ENCODE peak calls at places on chromosomes 1 and 21, in ten cellular contexts. W is stomach, L is psoas muscle, B is Peyer's patch, T is colonic mucosa, R is nephron progenitor cell, C is AG04450, N is GM23338, H is fibroblast of lung, V is fibroblast of villous mesenchyme. U is an unnamed sample.

GRCh38 chr1:24724345-24725208 is 20.7 kb upstream of the CLIC4 start:
- DNase-seq in B (no peak), C (no peak), R (peak; percentile 61), V (peak; percentile 84), W (peak; percentile 67), N (peak; percentile 58), T (no peak), L (no peak), H (peak; percentile 84), U (no peak)

GRCh38 chr1:213162338-213162737 is 111.3 kb downstream of the RPS6KC1 start:
- DNase-seq in V (peak; percentile 72), L (no peak), H (peak; percentile 59), B (no peak), T (no peak), C (no peak), R (no peak), N (no peak), W (no peak), U (no peak)

GRCh38 chr1:234265321-234265720 is 107.9 kb upstream of the COA6 start:
- DNase-seq in V (no peak), B (no peak), T (no peak), W (no peak), N (no peak), H (no peak), C (no peak), L (no peak), R (no peak), U (no peak)

GRCh38 chr1:53603431-53603830 is 135.5 kb downstream of the GLIS1 start:
- DNase-seq in T (no peak), L (no peak), R (no peak), N (no peak), W (no peak), V (no peak), C (no peak), H (no peak), B (no peak), U (no peak)

GRCh38 chr1:182622795-182623528 is 18.8 kb upstream of the RGS16 start:
- DNase-seq in H (no peak), V (peak; percentile 19), W (no peak), L (no peak), N (no peak), C (no peak), R (no peak), B (no peak), T (no peak), U (no peak)

GRCh38 chr1:26771643-26772321 is 16.0 kb upstream of the PIGV start:
- DNase-seq in C (peak; percentile 93), T (peak; percentile 28), N (no peak), W (no peak), L (peak; percentile 62), H (peak; percentile 98), B (no peak), R (no peak), V (peak; percentile 99), U (no peak)

GRCh38 chr1:203072911-203073310 is 12.9 kb downstream of the MYOG start:
- DNase-seq in W (no peak), V (no peak), C (no peak), H (peak; percentile 12), B (no peak), N (no peak), R (no peak), L (no peak), T (no peak), U (no peak)

GRCh38 chr1:103523346-103523745 is 2.2 kb upstream of the RNPC3 start:
- DNase-seq in N (no peak), V (no peak), B (no peak), C (no peak), R (no peak), T (no peak), H (no peak), L (no peak), W (no peak), U (no peak)

GRCh38 chr1:207355060-207355459 is 33.6 kb downstream of the CD55 start:
- DNase-seq in W (no peak), N (no peak), T (no peak), H (no peak), R (no peak), B (no peak), V (no peak), C (no peak), L (no peak), U (no peak)

GRCh38 chr1:157301477-157302198 is 163.4 kb upstream of the ETV3 start:
- DNase-seq in V (no peak), N (no peak), W (no peak), H (no peak), T (no peak), C (no peak), B (no peak), R (no peak), L (no peak), U (no peak)

GRCh38 chr1:217911908-217912307 is 280.8 kb downstream of the SPATA17 start:
- DNase-seq in B (no peak), H (no peak), L (no peak), C (no peak), T (no peak), W (no peak), N (peak; percentile 74), R (no peak), V (no peak), U (no peak)

GRCh38 chr1:208081972-208082371 is 162.2 kb downstream of the PLXNA2 start:
- DNase-seq in H (peak; percentile 16), T (no peak), V (no peak), W (no peak), L (no peak), C (no peak), N (peak; percentile 52), B (no peak), R (peak; percentile 59), U (no peak)

GRCh38 chr1:66777846-66778245 is 23.2 kb downstream of the INSL5 start:
- DNase-seq in W (no peak), B (no peak), V (no peak), H (no peak), N (no peak), C (no peak), R (no peak), T (no peak), L (no peak), U (no peak)

GRCh38 chr21:43933680-43934079 is 68.7 kb downstream of the AGPAT3 start:
- DNase-seq in R (no peak), V (no peak), L (peak; percentile 45), T (no peak), C (no peak), B (no peak), N (no peak), W (no peak), H (no peak), U (no peak)

GRCh38 chr1:194155962-194156361 is 969.5 kb upstream of the B3GALT2 start:
- DNase-seq in N (no peak), W (no peak), L (no peak), B (no peak), C (no peak), V (no peak), H (no peak), T (no peak), R (no peak), U (no peak)

GRCh38 chr1:194161591-194161990 is 975.2 kb upstream of the B3GALT2 start:
- DNase-seq in B (no peak), L (no peak), H (peak; percentile 14), V (no peak), W (no peak), N (no peak), T (no peak), C (no peak), R (no peak), U (no peak)

GRCh38 chr1:194164755-194165154 is 978.3 kb upstream of the B3GALT2 start:
- DNase-seq in V (no peak), H (no peak), W (no peak), R (no peak), N (no peak), L (no peak), B (no peak), C (no peak), T (no peak), U (no peak)

GRCh38 chr1:194159941-194160340 is 973.5 kb upstream of the B3GALT2 start:
- DNase-seq in R (no peak), L (no peak), V (no peak), B (no peak), H (peak; percentile 9), T (no peak), C (no peak), W (no peak), N (peak; percentile 17), U (no peak)
- TF ChIP-seq CTCF in R (no peak), L (no peak), V (no peak), B (no peak), H (no peak), T (no peak), C (peak; percentile 27), W (no peak), N (peak; percentile 34), U (no peak)

GRCh38 chr1:155057788-155058211 is 5.7 kb upstream of the EFNA4 start:
- DNase-seq in T (no peak), B (no peak), N (peak; percentile 57), W (no peak), L (no peak), V (no peak), H (no peak), R (no peak), C (no peak), U (no peak)
- TF ChIP-seq CTCF in T (no peak), B (no peak), N (peak; percentile 36), W (no peak), L (no peak), V (peak; percentile 12), H (no peak), R (no peak), C (peak; percentile 14), U (peak; percentile 35)

DNA sequence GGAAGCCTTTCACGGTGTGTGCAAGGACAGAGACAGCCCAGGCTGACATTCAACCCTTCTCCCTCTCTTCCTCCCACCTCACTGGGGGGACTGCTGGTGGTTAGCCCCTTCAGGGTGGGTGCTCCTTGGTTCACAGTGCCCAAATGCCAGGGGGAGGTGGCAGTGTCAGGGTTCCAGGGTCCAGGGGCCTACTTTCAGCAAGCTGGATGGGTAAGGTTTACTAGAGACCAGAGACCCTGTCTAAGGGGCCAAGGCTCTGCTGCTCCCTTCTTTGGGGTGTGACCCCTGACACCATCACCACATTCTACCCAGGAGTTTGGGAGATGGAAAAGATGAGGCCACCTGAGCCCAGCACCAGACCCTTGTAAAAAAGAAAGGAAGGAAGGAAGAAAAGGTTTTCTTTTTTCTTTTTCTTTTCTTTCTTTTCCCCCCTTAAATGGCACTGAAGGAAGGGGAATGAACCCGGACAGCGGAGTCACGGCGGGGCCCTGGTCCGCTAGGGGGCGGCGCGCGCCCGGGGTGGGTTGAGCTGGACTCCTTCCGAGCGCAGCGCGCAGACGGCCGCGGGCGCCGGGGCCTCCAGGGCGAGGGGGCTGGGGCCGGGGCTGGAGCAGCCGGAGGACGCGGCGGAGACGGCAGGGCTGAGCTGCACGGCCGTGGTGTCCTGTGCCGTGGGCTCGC is 18.8 kb downstream of the KNCN start:
- DNase-seq in N (peak; percentile 85), V (peak; percentile 43), L (peak; percentile 83), B (peak; percentile 79), C (no peak), W (peak; percentile 64), R (peak; percentile 89), T (peak; percentile 71), H (peak; percentile 64), U (no peak)
- TF ChIP-seq CTCF in N (peak; percentile 77), V (peak; percentile 64), L (peak; percentile 62), B (no peak), C (peak; percentile 71), W (no peak), R (peak; percentile 69), T (peak; percentile 49), H (peak; percentile 62), U (peak; percentile 65)

DNA sequence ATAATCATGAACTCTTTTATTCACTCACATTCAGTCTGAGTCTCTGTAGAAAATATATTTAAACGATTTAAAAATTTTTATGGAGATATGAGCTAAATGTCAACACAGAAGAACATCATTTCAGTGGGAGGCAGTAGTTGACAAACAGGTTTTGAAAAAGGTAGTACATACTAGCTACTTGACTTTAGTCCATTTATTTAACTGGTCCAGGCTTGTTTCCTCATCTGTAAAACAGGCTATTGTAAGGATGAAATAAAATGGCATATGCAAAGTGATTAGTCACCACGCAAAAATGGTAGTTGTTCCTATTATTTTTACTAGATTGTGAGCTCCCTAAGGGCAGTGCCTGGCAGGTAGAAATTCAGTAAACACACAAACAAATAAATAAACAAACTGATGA is 75.2 kb downstream of the NTPCR start:
- DNase-seq in N (peak; percentile 24), B (no peak), H (peak; percentile 13), W (no peak), T (no peak), V (no peak), R (no peak), L (no peak), C (no peak), U (no peak)
- TF ChIP-seq CTCF in N (peak; percentile 0), B (no peak), H (no peak), W (no peak), T (no peak), V (no peak), R (no peak), L (no peak), C (no peak), U (no peak)